ENCODE peak calls at places on chromosomes 6 and 20, in four cellular contexts. R, L, W and B are unnamed samples.
A peak's percentile ranks its signal among the peaks of the same experiment; 100 is the strongest.

GRCh38 chr6:139904158-139904533 is 529.7 kb upstream of the CITED2 start:
- DNase-seq in R (no peak), L (no peak), W (no peak), B (no peak)

GRCh38 chr6:121912905-121913304 is 477.5 kb downstream of the GJA1 start:
- DNase-seq in R (no peak), L (no peak), W (no peak), B (no peak)

GRCh38 chr6:107637316-107637715 is 147.4 kb downstream of the SOBP start:
- DNase-seq in R (no peak), L (no peak), W (no peak), B (no peak)

GRCh38 chr6:19325335-19325789 is 511.8 kb upstream of the ID4 start:
- DNase-seq in R (no peak), L (no peak), W (peak; percentile 16), B (peak; percentile 17)

GRCh38 chr6:157670466-157671186 is 152.4 kb upstream of the SNX9 start:
- DNase-seq in R (no peak), L (peak; percentile 7), W (peak; percentile 22), B (no peak)

GRCh38 chr20:58583586-58583985 is 67.5 kb upstream of the STX16 start:
- DNase-seq in R (no peak), L (no peak), W (no peak), B (no peak)

GRCh38 chr6:4055420-4056041 is 23.4 kb downstream of the FAM217A start:
- DNase-seq in R (peak; percentile 21), L (peak; percentile 7), W (peak; percentile 85), B (peak; percentile 74)

GRCh38 chr6:105204768-105205167 is 25.0 kb upstream of the POPDC3 start:
- DNase-seq in R (no peak), L (no peak), W (no peak), B (no peak)

GRCh38 chr6:128979061-128979460 is 96.1 kb downstream of the LAMA2 start:
- DNase-seq in R (no peak), L (no peak), W (no peak), B (no peak)

GRCh38 chr20:63115651-63116411 is 100.1 kb downstream of the YTHDF1 start:
- DNase-seq in R (no peak), L (no peak), W (no peak), B (no peak)

GRCh38 chr6:131139599-131139998 is 4.3 kb downstream of the AKAP7 start:
- DNase-seq in R (no peak), L (no peak), W (no peak), B (no peak)

GRCh38 chr6:111761783-111762312 is 111.4 kb downstream of the FYN start:
- DNase-seq in R (no peak), L (peak; percentile 86), W (no peak), B (peak; percentile 24)

GRCh38 chr20:62635852-62636251 is 6.5 kb upstream of the SLCO4A1 start:
- DNase-seq in R (no peak), L (no peak), W (no peak), B (no peak)

GRCh38 chr6:134175532-134176282 is 123.3 kb upstream of the SLC2A12 start:
- DNase-seq in R (peak; percentile 29), L (no peak), W (peak; percentile 90), B (peak; percentile 79)

GRCh38 chr6:138535728-138536454 is 36.6 kb upstream of the NHSL1 start:
- DNase-seq in R (no peak), L (no peak), W (no peak), B (no peak)

GRCh38 chr20:3621111-3621510 is 42.1 kb downstream of the GFRA4 start:
- DNase-seq in R (no peak), L (peak; percentile 12), W (no peak), B (no peak)

GRCh38 chr6:6436946-6437345 is 116.5 kb upstream of the F13A1 start:
- DNase-seq in R (no peak), L (no peak), W (no peak), B (no peak)

GRCh38 chr6:41346435-41346834 is 11.0 kb downstream of the NCR2 start:
- DNase-seq in R (no peak), L (no peak), W (no peak), B (no peak)

GRCh38 chr6:114989279-114989964 is 646.6 kb upstream of the HS3ST5 start:
- DNase-seq in R (no peak), L (no peak), W (no peak), B (no peak)

GRCh38 chr6:26659042-26659359 is 545 bp downstream of the ZNF322 start:
- DNase-seq in R (no peak), L (no peak), W (no peak), B (no peak)

GRCh38 chr20:61313396-61313795 is 61.3 kb downstream of the CDH4 start:
- DNase-seq in R (no peak), L (no peak), W (no peak), B (no peak)

GRCh38 chr6:251920-252319 is 40.4 kb upstream of the DUSP22 start:
- DNase-seq in R (no peak), L (no peak), W (no peak), B (no peak)

GRCh38 chr20:25389381-25389857 is 1.2 kb downstream of the ABHD12 start:
- DNase-seq in R (no peak), L (no peak), W (peak; percentile 70), B (peak; percentile 27)

GRCh38 chr6:67292169-67292568 is 1342.9 kb upstream of the ADGRB3 start:
- DNase-seq in R (no peak), L (no peak), W (no peak), B (no peak)

GRCh38 chr6:144893737-144894151 is 608.6 kb downstream of the UTRN start:
- DNase-seq in R (no peak), L (no peak), W (no peak), B (peak; percentile 9)

GRCh38 chr6:54238407-54238806 is 69.8 kb upstream of the TINAG start:
- DNase-seq in R (no peak), L (no peak), W (peak; percentile 59), B (peak; percentile 29)

GRCh38 chr6:81694214-81694613 is 58.3 kb downstream of the TENT5A start:
- DNase-seq in R (no peak), L (no peak), W (no peak), B (no peak)

GRCh38 chr6:81690073-81690472 is 62.4 kb downstream of the TENT5A start:
- DNase-seq in R (no peak), L (no peak), W (no peak), B (no peak)

GRCh38 chr6:81693212-81693611 is 59.3 kb downstream of the TENT5A start:
- DNase-seq in R (no peak), L (no peak), W (no peak), B (no peak)

GRCh38 chr6:81694855-81695254 is 57.6 kb downstream of the TENT5A start:
- DNase-seq in R (no peak), L (no peak), W (no peak), B (no peak)

DNA sequence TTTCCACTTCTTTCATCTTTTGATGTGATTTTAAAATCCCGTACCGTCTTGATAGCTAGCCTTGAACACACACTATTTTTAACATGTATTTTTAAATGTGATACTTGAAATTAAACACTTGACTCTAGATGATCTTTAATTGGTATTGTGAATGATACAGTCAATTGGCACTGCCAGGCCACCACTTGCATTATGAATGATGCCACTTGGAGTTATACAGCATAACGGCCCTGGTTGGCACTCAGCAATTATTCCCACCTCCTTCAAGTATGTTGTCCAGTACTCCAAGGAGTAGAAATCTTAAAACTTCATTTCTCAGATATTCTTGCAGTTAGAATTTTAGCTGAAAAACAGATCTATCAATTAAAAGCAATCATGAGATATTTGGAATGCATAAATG is 62.9 kb downstream of the TENT5A start:
- DNase-seq in R (no peak), L (no peak), W (no peak), B (no peak)
- TF ChIP-seq EZH2phosphoT487 in R (no peak), L (no peak), W (no peak), B (no peak)

GRCh38 chr20:50594231-50594590 is 84.0 kb downstream of the PTPN1 start:
- DNase-seq in R (no peak), L (no peak), W (no peak), B (no peak)
- H3K27ac ChIP-seq in R (no peak overlapping the region), L (no peak overlapping the region), W (no peak overlapping the region), B (no peak overlapping the region)

DNA sequence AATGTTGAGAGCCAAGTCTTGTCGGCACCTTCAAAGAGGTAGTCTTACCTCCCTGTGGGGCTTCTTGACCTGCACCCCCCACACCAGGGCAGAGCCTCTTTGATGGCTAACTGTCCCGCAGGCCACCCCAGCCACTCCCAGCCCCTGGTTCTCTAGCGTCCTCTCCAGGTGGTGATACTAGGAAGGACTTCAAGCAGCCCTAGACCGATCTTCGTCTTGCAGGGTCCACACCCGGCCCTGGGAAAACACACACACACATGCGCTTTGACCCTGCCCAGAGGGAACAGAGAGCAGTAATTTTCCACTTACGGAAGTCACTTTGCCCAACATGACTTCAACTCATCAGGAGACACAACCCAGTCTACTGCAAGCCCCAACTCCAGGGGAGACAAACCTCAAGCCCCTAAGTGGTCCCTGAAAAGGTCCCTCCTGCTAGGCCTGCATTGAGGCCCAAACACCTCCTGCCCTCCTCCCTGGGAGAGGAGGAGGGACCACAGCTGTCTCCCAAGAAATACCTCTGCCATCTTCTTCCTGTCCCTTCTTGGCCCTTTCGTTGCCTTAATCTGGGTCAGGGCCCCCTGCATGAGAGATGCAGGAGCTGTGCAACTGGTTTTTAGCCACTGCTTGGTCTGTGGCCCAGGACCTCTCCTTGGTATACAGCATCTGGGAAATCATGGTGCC is 2.9 kb upstream of the BPIFB1 start:
- DNase-seq in R (no peak), L (no peak), W (no peak), B (no peak)
- H3K4me1 ChIP-seq in R (peaks cover 8% of the 10 kb centered on the region), L (no peaks in the 10 kb centered on the region), W (no peaks in the 10 kb centered on the region), B (no peaks in the 10 kb centered on the region)

DNA sequence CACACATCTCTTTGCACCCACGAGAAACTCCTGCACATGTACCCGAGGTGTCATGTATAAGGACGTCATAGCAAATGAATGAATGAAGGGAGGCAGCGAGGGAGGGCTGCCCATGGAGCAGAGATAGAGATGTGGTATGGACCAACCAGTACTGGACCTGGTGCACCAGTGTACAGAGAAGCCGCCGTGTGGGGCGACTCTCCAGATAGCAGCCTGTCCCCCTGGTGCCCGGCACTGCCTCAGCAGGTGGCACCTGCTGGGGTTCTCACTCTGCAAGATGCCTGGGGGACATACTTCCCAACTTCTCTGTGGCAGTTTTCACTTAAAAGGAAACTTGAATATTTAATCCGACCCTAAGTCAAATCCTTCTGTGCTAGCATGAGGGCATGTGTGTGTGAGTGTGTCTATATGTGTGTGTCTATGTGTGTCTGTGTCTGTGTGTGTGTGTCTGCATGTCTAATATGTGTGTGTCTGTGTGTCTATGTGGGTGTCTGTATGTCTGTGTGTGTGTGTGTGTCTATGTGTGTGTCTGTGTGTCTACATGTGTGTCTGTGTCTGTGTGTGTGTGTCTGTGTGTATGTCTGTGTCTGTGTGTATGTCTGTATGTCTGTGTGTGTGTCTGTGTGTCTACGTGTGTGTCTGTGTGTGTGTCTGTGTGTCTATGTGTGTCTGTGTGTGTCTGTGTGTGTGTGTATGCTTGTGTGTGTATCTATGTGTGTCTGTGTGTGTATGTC is 132.0 kb downstream of the RNASET2 start:
- DNase-seq in R (no peak), L (no peak), W (no peak), B (no peak)
- TF ChIP-seq EZH2phosphoT487 in R (no peak), L (no peak), W (no peak), B (no peak)

GRCh38 chr6:17962436-17963031 is 24.9 kb downstream of the KIF13A start:
- DNase-seq in R (no peak), L (no peak), W (peak; percentile 98), B (peak; percentile 74)
- H3K27ac ChIP-seq in R (no peak overlapping the region), L (no peak overlapping the region), W (peak overlapping the region; percentile 91), B (peak overlapping the region; percentile 14)

DNA sequence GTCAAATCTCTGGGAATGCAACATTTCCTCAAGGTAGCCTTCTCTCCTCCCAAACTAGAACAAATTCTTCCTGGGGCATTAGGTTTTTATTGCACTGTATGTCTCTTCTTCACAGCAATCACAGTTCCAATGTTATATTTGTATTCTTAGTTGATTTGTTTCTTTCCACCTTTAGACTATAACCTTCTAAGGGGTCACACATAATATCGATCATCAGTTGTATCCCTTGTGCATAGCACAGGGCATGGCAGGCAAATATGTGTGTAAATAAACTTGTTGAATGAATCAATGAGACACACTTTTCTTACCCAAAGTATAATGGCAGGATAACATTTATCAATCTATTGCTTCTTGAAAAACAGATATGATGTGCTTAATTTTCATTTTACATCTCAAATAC is 81.0 kb downstream of the ATG5 start:
- DNase-seq in R (no peak), L (no peak), W (no peak), B (no peak)
- H3K4me1 ChIP-seq in R (no peaks in the 10 kb centered on the region), L (no peaks in the 10 kb centered on the region), W (peaks cover 21% of the 10 kb centered on the region), B (no peaks in the 10 kb centered on the region)